ENCODE peak calls at places on chromosomes 6 and 20, in four cellular contexts. A is left ventricle myocardium inferior, E is fibroblast of lung, D is Panc1. B is an unnamed sample. For H3K4me1 and H3K27me3, the result is how much of the 10 kb centered on the place peaks cover.

GRCh38 chr6:133966654-133967300 is 13.8 kb downstream of the TBPL1 start:
- DNase-seq in A (no peak), D (no peak), E (no peak), B (no peak)

GRCh38 chr20:6562111-6562510 is 205.4 kb upstream of the BMP2 start:
- DNase-seq in E (peak), D (peak), A (no peak), B (no peak)

GRCh38 chr6:118523216-118523615 is 24.9 kb upstream of the PLN start:
- DNase-seq in E (no peak), A (no peak), D (no peak), B (no peak)

GRCh38 chr6:77245026-77245425 is 218.3 kb downstream of the HTR1B start:
- DNase-seq in A (no peak), E (no peak), D (no peak), B (no peak)

GRCh38 chr20:62900692-62901584 is 25.4 kb downstream of the DIDO1 start:
- DNase-seq in D (no peak), E (peak), A (no peak), B (no peak)

GRCh38 chr6:160933256-160933655 is 58.3 kb upstream of the MAP3K4 start:
- DNase-seq in D (no peak), E (no peak), A (peak), B (no peak)

GRCh38 chr20:3406481-3407425 is 716 bp downstream of the DNAAF9 start:
- DNase-seq in A (no peak), D (no peak), E (peak), B (peak)

GRCh38 chr20:25285091-25285647 is 37.3 kb downstream of the PYGB start:
- DNase-seq in E (no peak), A (peak), D (no peak), B (peak)

GRCh38 chr20:50029697-50030428 is 47.1 kb downstream of the SNAI1 start:
- DNase-seq in D (no peak), A (no peak), E (peak), B (peak)

GRCh38 chr6:53048431-53049195 is 16.6 kb upstream of the FBXO9 start:
- DNase-seq in E (peak), A (no peak), D (no peak), B (no peak)

DNA sequence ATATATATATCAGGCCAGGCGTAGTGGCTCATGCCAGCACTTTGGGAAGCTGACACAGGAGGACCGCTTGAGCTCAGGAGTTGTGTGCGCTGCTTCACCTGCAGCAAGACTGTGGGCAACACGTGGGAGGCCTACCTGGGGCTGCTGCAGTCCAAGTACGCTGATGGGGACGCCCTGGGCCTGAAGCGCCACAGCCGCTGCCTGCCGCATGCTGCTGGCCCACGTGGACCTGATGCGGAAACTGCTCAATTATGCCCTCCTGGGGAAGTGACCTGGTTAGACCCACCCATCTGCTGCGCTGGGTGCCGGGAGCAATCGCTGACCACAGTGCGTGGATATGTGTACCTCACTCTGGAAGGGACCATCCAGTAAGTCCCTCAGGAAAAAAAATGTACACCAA is 1.8 kb upstream of the PSORS1C2 start:
- DNase-seq in A (no peak), D (no peak), E (no peak), B (no peak)
- H3K4me1 ChIP-seq in A (under half), D (under half), E (under half), B (under half)

GRCh38 chr20:43248341-43248740 is 58.6 kb upstream of the PTPRT start:
- DNase-seq in E (no peak), A (no peak), D (no peak), B (no peak)

GRCh38 chr20:43244647-43245046 is 54.9 kb upstream of the PTPRT start:
- DNase-seq in D (no peak), E (no peak), A (no peak), B (no peak)

GRCh38 chr20:43241057-43241702 is 51.5 kb upstream of the PTPRT start:
- DNase-seq in D (no peak), E (no peak), A (no peak), B (no peak)

GRCh38 chr20:43247361-43247760 is 57.7 kb upstream of the PTPRT start:
- DNase-seq in D (no peak), E (no peak), A (no peak), B (no peak)

DNA sequence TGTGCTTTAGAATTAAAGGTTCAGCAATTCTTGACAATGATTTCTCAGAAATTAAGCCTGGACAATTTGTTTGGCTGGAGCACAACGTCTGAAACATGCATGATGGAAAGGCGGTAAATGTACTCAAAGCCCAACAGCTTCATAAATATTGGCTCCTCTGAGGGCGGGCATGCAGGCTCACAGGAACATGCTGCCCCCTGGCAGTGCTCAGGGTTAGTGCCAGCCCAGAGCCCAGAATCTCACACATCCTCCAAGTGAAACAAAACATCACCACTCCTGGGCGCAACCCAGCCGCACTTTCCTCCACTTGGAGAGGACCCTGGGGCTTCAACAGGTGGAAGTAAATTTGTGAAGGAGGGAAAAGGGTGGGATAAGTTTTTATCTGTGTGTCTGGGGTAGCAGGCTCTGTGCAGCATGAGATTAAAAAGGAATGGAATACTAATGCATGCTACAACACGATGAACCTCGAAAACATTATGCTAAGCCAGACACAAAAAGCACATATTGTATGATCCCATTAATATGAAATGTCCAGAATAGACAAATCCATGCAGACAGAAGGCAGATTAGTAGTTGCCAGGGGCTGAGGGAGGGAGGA is 54.1 kb upstream of the PTPRT start:
- DNase-seq in E (no peak), A (no peak), D (no peak), B (no peak)
- H3K27me3 ChIP-seq in E (under half), A (half or more), D (under half), B (under half)

DNA sequence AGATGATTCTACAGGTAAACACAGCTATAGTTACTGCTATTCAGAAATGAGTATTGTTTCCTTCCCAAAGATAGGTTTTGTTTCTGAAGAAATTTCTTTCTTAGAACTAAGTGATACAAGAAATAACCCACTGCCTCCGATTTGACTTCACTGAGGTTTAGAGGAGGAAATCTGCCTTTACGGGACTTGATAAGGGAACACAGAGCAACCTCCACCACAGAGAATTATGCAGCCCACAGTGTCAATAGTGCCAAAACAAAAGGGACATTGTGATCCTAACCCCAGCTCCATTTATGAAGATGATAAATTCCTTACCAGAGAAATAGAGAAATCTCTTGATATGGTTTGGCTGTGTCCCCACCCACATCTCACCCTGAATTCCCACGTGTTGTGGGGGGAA is 164.6 kb downstream of the ZNF217 start:
- DNase-seq in A (no peak), D (no peak), E (no peak), B (no peak)
- H3K4me3 ChIP-seq in A (no peak), D (no peak), E (no peak), B (no peak)

GRCh38 chr6:106380407-106380806 is 19.9 kb downstream of the CRYBG1 start:
- DNase-seq in E (peak), A (no peak), D (no peak), B (no peak)
- H3K4me1 ChIP-seq in E (under half), A (under half), D (under half), B (under half)

GRCh38 chr20:32619586-32619985 is 34.5 kb upstream of the NOL4L start:
- DNase-seq in A (no peak), D (no peak), E (no peak), B (no peak)
- H3K27me3 ChIP-seq in A (under half), D (under half), E (under half), B (under half)

GRCh38 chr6:164167873-164168405 is 753.4 kb downstream of the QKI start:
- DNase-seq in D (no peak), A (peak), E (no peak), B (no peak)
- H3K4me3 ChIP-seq in D (no peak), A (no peak), E (no peak), B (no peak)

DNA sequence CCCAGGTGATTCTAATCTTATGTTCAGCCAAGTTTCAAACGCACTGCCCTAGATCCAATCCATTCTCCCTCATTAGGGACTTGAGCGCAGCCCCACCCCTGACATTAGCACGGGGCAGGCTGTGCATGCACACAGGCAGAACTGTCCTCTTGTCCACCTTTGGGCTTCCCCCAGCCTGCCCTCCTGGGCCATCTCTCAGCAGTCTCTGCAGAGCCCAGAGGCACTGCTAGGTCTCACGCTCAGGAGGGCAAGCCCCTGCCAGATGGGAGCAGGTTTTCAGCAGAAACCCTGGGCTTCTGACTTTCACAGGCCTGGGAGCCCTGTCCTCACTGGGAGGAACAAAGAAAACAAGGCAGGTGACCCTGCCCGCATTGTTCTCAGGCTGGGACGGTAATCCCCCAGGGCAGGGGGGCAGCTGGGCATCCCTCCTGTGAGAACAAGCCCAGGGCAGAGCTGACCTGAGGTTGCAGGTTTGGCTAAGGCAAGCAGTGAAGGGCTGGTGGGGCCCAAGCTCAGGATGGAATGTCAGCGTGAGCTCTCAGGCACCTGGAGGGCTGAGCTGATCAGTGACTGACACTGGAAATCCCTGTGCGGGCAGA is 24.5 kb downstream of the KCNK5 start:
- DNase-seq in D (no peak), A (no peak), E (no peak), B (no peak)
- H3K4me1 ChIP-seq in D (under half), A (under half), E (under half), B (under half)

GRCh38 chr6:41780623-41781301 is at the start of gene PRICKLE4:
- DNase-seq in E (no peak), A (peak), D (no peak), B (peak)
- H3K27me3 ChIP-seq in E (under half), A (under half), D (under half), B (under half)

DNA sequence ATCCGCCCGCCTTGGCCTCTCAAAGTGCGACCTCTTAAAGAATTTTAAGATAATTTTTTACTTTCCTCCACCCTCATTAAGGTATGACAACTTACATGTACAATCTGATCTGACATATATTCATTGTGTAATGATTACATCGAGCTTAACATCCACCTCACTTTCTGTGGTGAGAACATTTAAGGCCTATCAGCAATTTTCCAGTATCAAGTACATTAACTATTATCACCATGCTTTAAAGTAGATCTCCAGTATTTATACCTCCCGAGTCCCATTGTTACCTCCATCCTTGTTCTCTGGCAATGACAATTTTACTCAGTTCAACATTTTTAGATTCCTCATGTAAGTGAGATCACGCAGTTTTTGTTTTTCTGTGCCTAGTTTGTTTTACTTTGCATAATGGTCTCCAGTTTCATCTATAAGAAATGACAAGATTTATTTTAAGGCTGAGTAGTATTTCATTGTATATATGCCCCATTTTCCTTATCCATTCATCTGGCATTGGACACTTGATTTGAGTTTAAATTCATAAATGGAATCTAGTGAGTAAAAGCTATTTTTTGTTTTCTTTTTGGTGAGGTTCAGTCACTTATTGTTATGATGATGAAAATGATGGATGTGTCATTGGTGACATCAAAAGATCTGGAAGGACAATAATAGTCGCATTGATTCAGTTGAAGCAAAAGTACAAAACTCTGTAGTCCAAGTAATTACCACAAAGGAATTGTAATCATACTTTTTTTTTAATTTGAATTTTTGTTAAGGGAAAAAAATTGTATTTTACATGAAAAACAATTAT is 87.0 kb downstream of the OR2B2 start:
- DNase-seq in D (no peak), A (no peak), E (no peak), B (no peak)
- H3K4me3 ChIP-seq in D (peak), A (peak), E (peak), B (peak)

GRCh38 chr20:19991826-19992225 is 25.3 kb upstream of the NAA20 start:
- DNase-seq in E (peak), D (no peak), A (no peak), B (no peak)
- H3K4me1 ChIP-seq in E (under half), D (half or more), A (half or more), B (under half)

B was measured in tibial artery.